ENCODE peak calls at places on chromosomes 1 and 21, in nine cellular contexts. One of them, this sample, is unnamed. For H3K4me1, the result is how much of the 10 kb centered on the place peaks cover.

GRCh38 chr1:241275981-241276380 is 81.0 kb downstream of the RGS7 start:
- DNase-seq in pancreas: no peak
- DNase-seq in PC-3: peak
- DNase-seq in esophagus squamous epithelium: no peak
- DNase-seq in A549: no peak
- DNase-seq in psoas muscle: no peak
- DNase-seq in esophagus muscularis mucosa: no peak
- DNase-seq in aorta: no peak
- DNase-seq in GM23248: no peak
- DNase-seq in this sample: no peak

GRCh38 chr1:112706505-112707216 is at the start of gene RHOC:
- DNase-seq in aorta: peak
- DNase-seq in A549: peak
- DNase-seq in psoas muscle: peak
- DNase-seq in pancreas: peak
- DNase-seq in esophagus squamous epithelium: no peak
- DNase-seq in GM23248: peak
- DNase-seq in esophagus muscularis mucosa: no peak
- DNase-seq in PC-3: peak
- DNase-seq in this sample: peak

GRCh38 chr1:154170547-154171221 is 15.8 kb upstream of the NUP210L start:
- DNase-seq in esophagus muscularis mucosa: no peak
- DNase-seq in GM23248: peak
- DNase-seq in PC-3: no peak
- DNase-seq in psoas muscle: no peak
- DNase-seq in A549: no peak
- DNase-seq in aorta: no peak
- DNase-seq in esophagus squamous epithelium: no peak
- DNase-seq in pancreas: no peak
- DNase-seq in this sample: no peak

GRCh38 chr1:208243522-208243850 is 698 bp downstream of the PLXNA2 start:
- DNase-seq in esophagus muscularis mucosa: no peak
- DNase-seq in esophagus squamous epithelium: no peak
- DNase-seq in psoas muscle: no peak
- DNase-seq in GM23248: peak
- DNase-seq in pancreas: peak
- DNase-seq in aorta: no peak
- DNase-seq in A549: no peak
- DNase-seq in PC-3: peak
- DNase-seq in this sample: no peak

GRCh38 chr1:241998950-241999495 is at the start of gene MAP1LC3C:
- DNase-seq in psoas muscle: no peak
- DNase-seq in GM23248: no peak
- DNase-seq in aorta: no peak
- DNase-seq in esophagus muscularis mucosa: no peak
- DNase-seq in PC-3: no peak
- DNase-seq in esophagus squamous epithelium: no peak
- DNase-seq in A549: no peak
- DNase-seq in pancreas: no peak
- DNase-seq in this sample: no peak

GRCh38 chr1:221887091-221887746 is 145.3 kb upstream of the DUSP10 start:
- DNase-seq in psoas muscle: peak
- DNase-seq in esophagus squamous epithelium: no peak
- DNase-seq in A549: peak
- DNase-seq in GM23248: peak
- DNase-seq in aorta: peak
- DNase-seq in esophagus muscularis mucosa: peak
- DNase-seq in PC-3: peak
- DNase-seq in pancreas: peak
- DNase-seq in this sample: peak

GRCh38 chr1:100699744-100700143 is 19.8 kb upstream of the VCAM1 start:
- DNase-seq in psoas muscle: no peak
- DNase-seq in GM23248: peak
- DNase-seq in PC-3: peak
- DNase-seq in aorta: no peak
- DNase-seq in pancreas: no peak
- DNase-seq in esophagus muscularis mucosa: no peak
- DNase-seq in esophagus squamous epithelium: no peak
- DNase-seq in A549: no peak
- DNase-seq in this sample: no peak

GRCh38 chr21:14480601-14481000 is 65.5 kb downstream of the SAMSN1 start:
- DNase-seq in PC-3: peak
- DNase-seq in pancreas: no peak
- DNase-seq in esophagus muscularis mucosa: no peak
- DNase-seq in A549: no peak
- DNase-seq in GM23248: no peak
- DNase-seq in psoas muscle: no peak
- DNase-seq in aorta: no peak
- DNase-seq in esophagus squamous epithelium: no peak
- DNase-seq in this sample: no peak

GRCh38 chr1:176480750-176481149 is 17.8 kb downstream of the PAPPA2 start:
- DNase-seq in A549: no peak
- DNase-seq in PC-3: no peak
- DNase-seq in pancreas: no peak
- DNase-seq in esophagus squamous epithelium: no peak
- DNase-seq in psoas muscle: no peak
- DNase-seq in aorta: no peak
- DNase-seq in GM23248: no peak
- DNase-seq in esophagus muscularis mucosa: no peak
- DNase-seq in this sample: no peak

GRCh38 chr1:226061793-226062557 is 541 bp upstream of the H3-3A start:
- DNase-seq in A549: peak
- DNase-seq in GM23248: peak
- DNase-seq in psoas muscle: peak
- DNase-seq in PC-3: peak
- DNase-seq in aorta: peak
- DNase-seq in esophagus squamous epithelium: no peak
- DNase-seq in esophagus muscularis mucosa: peak
- DNase-seq in pancreas: peak
- DNase-seq in this sample: peak

GRCh38 chr1:92909321-92909720 is 51.9 kb downstream of the DIPK1A start:
- DNase-seq in esophagus muscularis mucosa: no peak
- DNase-seq in GM23248: peak
- DNase-seq in esophagus squamous epithelium: no peak
- DNase-seq in pancreas: no peak
- DNase-seq in psoas muscle: no peak
- DNase-seq in A549: no peak
- DNase-seq in PC-3: peak
- DNase-seq in aorta: no peak
- DNase-seq in this sample: no peak

GRCh38 chr1:227855687-227856086 is 40.2 kb downstream of the PRSS38 start:
- DNase-seq in psoas muscle: no peak
- DNase-seq in pancreas: no peak
- DNase-seq in esophagus muscularis mucosa: no peak
- DNase-seq in aorta: no peak
- DNase-seq in esophagus squamous epithelium: no peak
- DNase-seq in PC-3: no peak
- DNase-seq in GM23248: no peak
- DNase-seq in A549: no peak
- DNase-seq in this sample: no peak

GRCh38 chr1:167715653-167716302 is 6.0 kb upstream of the MPZL1 start:
- DNase-seq in pancreas: no peak
- DNase-seq in A549: no peak
- DNase-seq in esophagus squamous epithelium: no peak
- DNase-seq in PC-3: peak
- DNase-seq in esophagus muscularis mucosa: no peak
- DNase-seq in aorta: no peak
- DNase-seq in psoas muscle: no peak
- DNase-seq in GM23248: no peak
- DNase-seq in this sample: no peak

GRCh38 chr1:109933856-109934711 is 23.4 kb downstream of the CSF1 start:
- DNase-seq in aorta: peak
- DNase-seq in psoas muscle: no peak
- DNase-seq in esophagus squamous epithelium: no peak
- DNase-seq in GM23248: peak
- DNase-seq in esophagus muscularis mucosa: no peak
- DNase-seq in A549: no peak
- DNase-seq in PC-3: peak
- DNase-seq in pancreas: no peak
- DNase-seq in this sample: no peak

GRCh38 chr1:150022357-150022756 is 11.8 kb upstream of the OTUD7B start:
- DNase-seq in GM23248: no peak
- DNase-seq in pancreas: peak
- DNase-seq in PC-3: no peak
- DNase-seq in psoas muscle: no peak
- DNase-seq in esophagus squamous epithelium: no peak
- DNase-seq in A549: no peak
- DNase-seq in esophagus muscularis mucosa: no peak
- DNase-seq in aorta: no peak
- DNase-seq in this sample: no peak

GRCh38 chr1:43933386-43934278 is at the start of gene ARTN:
- DNase-seq in PC-3: peak
- DNase-seq in aorta: peak
- DNase-seq in psoas muscle: no peak
- DNase-seq in esophagus squamous epithelium: no peak
- DNase-seq in GM23248: peak
- DNase-seq in esophagus muscularis mucosa: no peak
- DNase-seq in pancreas: peak
- DNase-seq in A549: no peak
- DNase-seq in this sample: no peak

GRCh38 chr1:70745199-70745598 is 302.4 kb downstream of the PTGER3 start:
- DNase-seq in GM23248: peak
- DNase-seq in aorta: no peak
- DNase-seq in A549: no peak
- DNase-seq in psoas muscle: no peak
- DNase-seq in esophagus squamous epithelium: no peak
- DNase-seq in pancreas: no peak
- DNase-seq in esophagus muscularis mucosa: no peak
- DNase-seq in PC-3: peak
- DNase-seq in this sample: no peak

GRCh38 chr1:98797506-98797905 is 136.0 kb downstream of the SNX7 start:
- DNase-seq in A549: no peak
- DNase-seq in aorta: no peak
- DNase-seq in GM23248: no peak
- DNase-seq in esophagus muscularis mucosa: no peak
- DNase-seq in psoas muscle: no peak
- DNase-seq in esophagus squamous epithelium: no peak
- DNase-seq in PC-3: no peak
- DNase-seq in pancreas: no peak
- DNase-seq in this sample: no peak

GRCh38 chr1:71324671-71325297 is 243.9 kb upstream of the ZRANB2 start:
- DNase-seq in GM23248: no peak
- DNase-seq in esophagus muscularis mucosa: no peak
- DNase-seq in PC-3: no peak
- DNase-seq in psoas muscle: no peak
- DNase-seq in A549: no peak
- DNase-seq in pancreas: no peak
- DNase-seq in aorta: no peak
- DNase-seq in esophagus squamous epithelium: no peak
- DNase-seq in this sample: no peak

GRCh38 chr1:182149411-182149965 is 88.0 kb upstream of the ZNF648 start:
- DNase-seq in esophagus squamous epithelium: no peak
- DNase-seq in GM23248: peak
- DNase-seq in psoas muscle: no peak
- DNase-seq in esophagus muscularis mucosa: no peak
- DNase-seq in aorta: no peak
- DNase-seq in pancreas: no peak
- DNase-seq in PC-3: no peak
- DNase-seq in A549: no peak
- DNase-seq in this sample: peak

GRCh38 chr1:3735683-3736070 is 16.6 kb upstream of the CCDC27 start:
- DNase-seq in psoas muscle: no peak
- DNase-seq in esophagus muscularis mucosa: no peak
- DNase-seq in esophagus squamous epithelium: no peak
- DNase-seq in pancreas: peak
- DNase-seq in PC-3: no peak
- DNase-seq in aorta: no peak
- DNase-seq in GM23248: no peak
- DNase-seq in A549: no peak
- DNase-seq in this sample: peak

GRCh38 chr21:32592929-32593502 is 7.7 kb upstream of the TCP10L start:
- DNase-seq in esophagus squamous epithelium: no peak
- DNase-seq in A549: no peak
- DNase-seq in esophagus muscularis mucosa: no peak
- DNase-seq in GM23248: no peak
- DNase-seq in pancreas: no peak
- DNase-seq in PC-3: no peak
- DNase-seq in aorta: no peak
- DNase-seq in psoas muscle: no peak
- DNase-seq in this sample: no peak
- H3K4me1 ChIP-seq in esophagus squamous epithelium: under half
- H3K4me1 ChIP-seq in A549: under half
- H3K4me1 ChIP-seq in esophagus muscularis mucosa: under half
- H3K4me1 ChIP-seq in GM23248: under half
- H3K4me1 ChIP-seq in pancreas: under half
- H3K4me1 ChIP-seq in PC-3: under half
- H3K4me1 ChIP-seq in aorta: under half
- H3K4me1 ChIP-seq in psoas muscle: under half
- H3K4me1 ChIP-seq in this sample: under half

GRCh38 chr1:2199042-2199810 is 4.7 kb upstream of the FAAP20 start:
- DNase-seq in pancreas: peak
- DNase-seq in esophagus squamous epithelium: no peak
- DNase-seq in PC-3: peak
- DNase-seq in aorta: peak
- DNase-seq in GM23248: peak
- DNase-seq in psoas muscle: peak
- DNase-seq in A549: peak
- DNase-seq in esophagus muscularis mucosa: peak
- DNase-seq in this sample: peak
- H3K4me3 ChIP-seq in pancreas: peak
- H3K4me3 ChIP-seq in esophagus squamous epithelium: peak
- H3K4me3 ChIP-seq in PC-3: peak
- H3K4me3 ChIP-seq in aorta: no peak
- H3K4me3 ChIP-seq in GM23248: peak
- H3K4me3 ChIP-seq in psoas muscle: peak
- H3K4me3 ChIP-seq in A549: peak
- H3K4me3 ChIP-seq in esophagus muscularis mucosa: peak
- H3K4me3 ChIP-seq in this sample: peak

DNA sequence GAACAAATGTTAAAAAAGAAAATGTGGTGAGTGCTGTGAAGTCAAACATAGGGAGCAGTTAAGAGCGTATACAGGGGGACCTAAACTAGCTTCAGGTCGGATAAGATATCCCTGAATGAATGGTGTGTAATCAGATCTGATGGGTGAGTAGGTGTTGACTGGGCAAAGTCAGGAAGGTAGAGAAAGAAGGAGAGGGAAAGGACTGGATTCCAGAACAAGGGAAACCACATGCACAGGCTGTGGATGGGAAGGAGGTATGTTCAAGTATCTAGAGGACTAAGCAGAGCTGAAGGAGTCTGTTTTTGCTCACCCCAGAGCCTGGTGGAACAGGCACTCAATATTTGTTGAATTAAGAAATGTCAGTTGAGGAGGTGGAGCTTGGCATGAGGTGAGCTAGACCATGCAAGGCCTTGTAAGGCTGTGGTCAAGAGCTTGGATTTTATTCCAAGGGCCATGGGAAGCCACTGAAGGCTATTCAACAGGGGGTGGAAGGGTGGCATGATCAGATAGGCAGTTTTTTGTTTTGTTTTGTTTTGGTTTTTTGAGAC is 27.4 kb downstream of the MAP7D1 start:
- DNase-seq in PC-3: no peak
- DNase-seq in GM23248: no peak
- DNase-seq in pancreas: no peak
- DNase-seq in A549: no peak
- DNase-seq in esophagus squamous epithelium: no peak
- DNase-seq in psoas muscle: no peak
- DNase-seq in aorta: no peak
- DNase-seq in esophagus muscularis mucosa: no peak
- DNase-seq in this sample: no peak
- H3K4me1 ChIP-seq in PC-3: under half
- H3K4me1 ChIP-seq in GM23248: under half
- H3K4me1 ChIP-seq in pancreas: under half
- H3K4me1 ChIP-seq in A549: under half
- H3K4me1 ChIP-seq in esophagus squamous epithelium: under half
- H3K4me1 ChIP-seq in psoas muscle: under half
- H3K4me1 ChIP-seq in aorta: under half
- H3K4me1 ChIP-seq in esophagus muscularis mucosa: under half
- H3K4me1 ChIP-seq in this sample: under half

GRCh38 chr21:45278156-45278911 is 9.4 kb downstream of the POFUT2 start:
- DNase-seq in GM23248: no peak
- DNase-seq in A549: no peak
- DNase-seq in pancreas: no peak
- DNase-seq in psoas muscle: no peak
- DNase-seq in esophagus squamous epithelium: no peak
- DNase-seq in aorta: no peak
- DNase-seq in PC-3: no peak
- DNase-seq in esophagus muscularis mucosa: no peak
- DNase-seq in this sample: no peak
- H3K4me3 ChIP-seq in GM23248: no peak
- H3K4me3 ChIP-seq in A549: no peak
- H3K4me3 ChIP-seq in pancreas: no peak
- H3K4me3 ChIP-seq in psoas muscle: no peak
- H3K4me3 ChIP-seq in esophagus squamous epithelium: no peak
- H3K4me3 ChIP-seq in aorta: no peak
- H3K4me3 ChIP-seq in PC-3: no peak
- H3K4me3 ChIP-seq in esophagus muscularis mucosa: no peak
- H3K4me3 ChIP-seq in this sample: no peak